ENCODE peak calls at places on chromosomes 16 and 17, in eight cellular contexts. L is fibroblast of mammary gland; J is fibroblast of gingiva; M is MCF 10A; E is neural crest cell; V is CD8-positive, alpha-beta T cell; D is anterior cingulate cortex; B is activated CD8-positive, alpha-beta T cell treated with anti-CD3 and anti-CD28 coated beads, Interleukin-2, amount 10 ng/mL, durations not matched to agents 7 days and 5 days. O is an unnamed sample.

GRCh38 chr16:49621240-49622083 is 234.4 kb downstream of the ZNF423 start:
- DNase-seq in L (no peak), J (no peak), M (no peak), E (no peak), V (no peak), D (no peak), B (no peak), O (no peak)

GRCh38 chr17:4744999-4745969 is 5.6 kb upstream of the CXCL16 start:
- DNase-seq in L (no peak), J (no peak), M (no peak), E (peak), V (no peak), D (no peak), B (no peak), O (no peak)

GRCh38 chr17:17792551-17793377 is 44.0 kb downstream of the SREBF1 start:
- DNase-seq in L (peak), J (no peak), M (no peak), E (no peak), V (peak), D (peak), B (peak), O (peak)

GRCh38 chr17:64115043-64115698 is 14.8 kb downstream of the ERN1 start:
- DNase-seq in L (peak), J (peak), M (peak), E (no peak), V (no peak), D (no peak), B (no peak), O (no peak)

GRCh38 chr16:88010343-88010970 is 59.2 kb downstream of the BANP start:
- DNase-seq in L (no peak), J (no peak), M (no peak), E (no peak), V (no peak), D (no peak), B (no peak), O (no peak)

GRCh38 chr17:40190197-40191021 is 13.1 kb downstream of the RAPGEFL1 start:
- DNase-seq in L (no peak), J (no peak), M (no peak), E (no peak), V (no peak), D (no peak), B (peak), O (no peak)

GRCh38 chr17:57916925-57917858 is 38.0 kb downstream of the CUEDC1 start:
- DNase-seq in L (no peak), J (no peak), M (no peak), E (no peak), V (no peak), D (no peak), B (peak), O (no peak)

GRCh38 chr16:24971718-24972117 is 43.5 kb downstream of the ARHGAP17 start:
- DNase-seq in L (no peak), J (no peak), M (no peak), E (no peak), V (no peak), D (no peak), B (no peak), O (no peak)

GRCh38 chr17:4940625-4941021 is 555 bp downstream of the RNF167 start:
- DNase-seq in L (no peak), J (no peak), M (no peak), E (no peak), V (no peak), D (no peak), B (peak), O (no peak)

GRCh38 chr17:40122944-40123810 is 1.4 kb downstream of the MSL1 start:
- DNase-seq in L (no peak), J (no peak), M (peak), E (peak), V (no peak), D (no peak), B (peak), O (peak)